ENCODE peak calls at places on chromosomes 12 and 14, in five cellular contexts. Y is dorsolateral prefrontal cortex, Q is Peyer's patch, T is pancreas, J is sigmoid colon. K is an unnamed sample.

GRCh38 chr12:72368719-72369505 is 96.7 kb downstream of the TRHDE start:
- DNase-seq in Y (no peak), Q (no peak), T (peak; percentile 68), J (no peak), K (no peak)

GRCh38 chr12:100830003-100830795 is 35.6 kb downstream of the ANO4 start:
- DNase-seq in Y (no peak), Q (no peak), T (no peak), J (no peak), K (no peak)

GRCh38 chr12:99977550-99977949 is 7.2 kb downstream of the ANKS1B start:
- DNase-seq in Y (no peak), Q (no peak), T (no peak), J (no peak), K (no peak)

GRCh38 chr12:109779382-109779781 is 53.8 kb downstream of the TRPV4 start:
- DNase-seq in Y (no peak), Q (no peak), T (no peak), J (no peak), K (no peak)

GRCh38 chr12:96883571-96883970 is 23.5 kb upstream of the NEDD1 start:
- DNase-seq in Y (no peak), Q (no peak), T (no peak), J (no peak), K (peak; percentile 38)

GRCh38 chr12:108109954-108110353 is 19.1 kb upstream of the WSCD2 start:
- DNase-seq in Y (no peak), Q (no peak), T (no peak), J (no peak), K (no peak)

GRCh38 chr14:99605299-99605961 is 1.4 kb upstream of the CCDC85C start:
- DNase-seq in Y (peak; percentile 46), Q (peak; percentile 90), T (peak; percentile 67), J (peak; percentile 83), K (peak; percentile 71)

GRCh38 chr14:39342768-39343167 is 89.5 kb downstream of the FBXO33 start:
- DNase-seq in Y (no peak), Q (no peak), T (no peak), J (no peak), K (no peak)

GRCh38 chr14:80518173-80518572 is 306.9 kb upstream of the DIO2 start:
- DNase-seq in Y (no peak), Q (no peak), T (no peak), J (no peak), K (no peak)

GRCh38 chr12:46893429-46893828 is 67.6 kb upstream of the SLC38A4 start:
- DNase-seq in Y (no peak), Q (no peak), T (no peak), J (no peak), K (no peak)

GRCh38 chr14:99740411-99740810 is 52.8 kb upstream of the EML1 start:
- DNase-seq in Y (no peak), Q (no peak), T (no peak), J (no peak), K (no peak)

GRCh38 chr12:102343361-102344121 is 136.8 kb downstream of the IGF1 start:
- DNase-seq in Y (no peak), Q (no peak), T (peak; percentile 8), J (no peak), K (no peak)

GRCh38 chr14:37403656-37404055 is 191.4 kb downstream of the FOXA1 start:
- DNase-seq in Y (no peak), Q (no peak), T (no peak), J (no peak), K (no peak)

GRCh38 chr12:22399464-22399863 is 65.0 kb upstream of the ST8SIA1 start:
- DNase-seq in Y (no peak), Q (no peak), T (no peak), J (no peak), K (no peak)

GRCh38 chr12:91574391-91574790 is 391.8 kb upstream of the DCN start:
- DNase-seq in Y (no peak), Q (no peak), T (no peak), J (no peak), K (no peak)

GRCh38 chr14:50999726-51000125 is 55.4 kb upstream of the PYGL start:
- DNase-seq in Y (no peak), Q (no peak), T (no peak), J (no peak), K (no peak)

GRCh38 chr14:104151546-104152245 is 13.3 kb downstream of the KIF26A start:
- DNase-seq in Y (no peak), Q (no peak), T (peak; percentile 81), J (no peak), K (no peak)

GRCh38 chr12:48023386-48023785 is 19.1 kb upstream of the COL2A1 start:
- DNase-seq in Y (no peak), Q (no peak), T (no peak), J (no peak), K (no peak)

GRCh38 chr14:50320279-50320678 is 8.2 kb downstream of the DMAC2L start:
- DNase-seq in Y (no peak), Q (peak; percentile 51), T (no peak), J (no peak), K (peak; percentile 30)

GRCh38 chr14:99004112-99004511 is 267.9 kb downstream of the BCL11B start:
- DNase-seq in Y (no peak), Q (no peak), T (no peak), J (no peak), K (no peak)

GRCh38 chr14:89442280-89442679 is 25.2 kb upstream of the FOXN3 start:
- DNase-seq in Y (no peak), Q (no peak), T (no peak), J (peak; percentile 33), K (no peak)

GRCh38 chr12:20282411-20282810 is 85.9 kb upstream of the PDE3A start:
- DNase-seq in Y (no peak), Q (no peak), T (no peak), J (no peak), K (no peak)

GRCh38 chr12:66103011-66103913 is 27.3 kb downstream of the LLPH start:
- DNase-seq in Y (no peak), Q (no peak), T (no peak), J (no peak), K (peak; percentile 43)

GRCh38 chr14:102205560-102205959 is 65.9 kb downstream of the WDR20 start:
- DNase-seq in Y (no peak), Q (no peak), T (no peak), J (peak; percentile 28), K (no peak)

GRCh38 chr12:120496353-120497340 is 734 bp downstream of the DYNLL1 start:
- DNase-seq in Y (peak; percentile 60), Q (peak; percentile 80), T (peak; percentile 52), J (peak; percentile 84), K (peak; percentile 27)

GRCh38 chr12:82057770-82058169 is 298.6 kb upstream of the PPFIA2 start:
- DNase-seq in Y (no peak), Q (no peak), T (no peak), J (no peak), K (no peak)

GRCh38 chr12:115983226-115983798 is 294.2 kb downstream of the MED13L start:
- DNase-seq in Y (no peak), Q (no peak), T (no peak), J (no peak), K (no peak)

GRCh38 chr14:67493092-67493717 is 4.7 kb upstream of the TMEM229B start:
- DNase-seq in Y (no peak), Q (no peak), T (no peak), J (no peak), K (no peak)

GRCh38 chr14:37602605-37603453 is 7.4 kb downstream of the TTC6 start:
- DNase-seq in Y (no peak), Q (no peak), T (no peak), J (no peak), K (no peak)

GRCh38 chr14:69685716-69686115 is 74.3 kb downstream of the SUSD6 start:
- DNase-seq in Y (peak; percentile 57), Q (peak; percentile 78), T (peak; percentile 59), J (peak; percentile 91), K (no peak)

GRCh38 chr12:104707179-104707578 is 250.4 kb downstream of the CHST11 start:
- DNase-seq in Y (no peak), Q (no peak), T (no peak), J (no peak), K (no peak)

GRCh38 chr14:100147181-100147631 is 12.2 kb downstream of the DEGS2 start:
- DNase-seq in Y (no peak), Q (peak; percentile 90), T (no peak), J (no peak), K (no peak)

GRCh38 chr14:88877192-88877591 is 52.7 kb downstream of the TTC8 start:
- DNase-seq in Y (no peak), Q (no peak), T (no peak), J (no peak), K (no peak)

GRCh38 chr14:35814371-35815005 is 5.4 kb upstream of the RALGAPA1 start:
- DNase-seq in Y (no peak), Q (peak; percentile 89), T (peak; percentile 57), J (no peak), K (peak; percentile 32)
- TF ChIP-seq CTCF in Y (peak; percentile 81), Q (peak; percentile 59), T (peak; percentile 62), J (no peak), K (peak; percentile 85)

GRCh38 chr14:24213866-24214652 is 771 bp upstream of the CHMP4A start:
- DNase-seq in Y (no peak), Q (no peak), T (no peak), J (peak; percentile 2), K (no peak)
- TF ChIP-seq CTCF in Y (no peak), Q (no peak), T (no peak), J (no peak), K (peak; percentile 22)

GRCh38 chr12:14310866-14311265 is 54.6 kb upstream of the ATF7IP start:
- DNase-seq in Y (no peak), Q (no peak), T (no peak), J (no peak), K (no peak)

GRCh38 chr12:14315501-14315900 is 50.0 kb upstream of the ATF7IP start:
- DNase-seq in Y (no peak), Q (no peak), T (no peak), J (no peak), K (no peak)

GRCh38 chr12:14313379-14313778 is 52.1 kb upstream of the ATF7IP start:
- DNase-seq in Y (no peak), Q (no peak), T (no peak), J (no peak), K (peak; percentile 55)

GRCh38 chr12:14317362-14318146 is 47.9 kb upstream of the ATF7IP start:
- DNase-seq in Y (no peak), Q (no peak), T (no peak), J (no peak), K (no peak)

GRCh38 chr12:14314801-14315200 is 50.7 kb upstream of the ATF7IP start:
- DNase-seq in Y (no peak), Q (no peak), T (no peak), J (no peak), K (no peak)
- TF ChIP-seq CTCF in Y (no peak), Q (no peak), T (no peak), J (no peak), K (no peak)

GRCh38 chr12:117603316-117604113 is 242.1 kb upstream of the NOS1 start:
- DNase-seq in Y (no peak), Q (no peak), T (no peak), J (no peak), K (no peak)
- TF ChIP-seq CTCF in Y (no peak), Q (no peak), T (no peak), J (no peak), K (no peak)